ENCODE peak calls at places on chromosomes 13 and 19, in four cellular contexts. C is HS-5; B is cardiac fibroblast; V is stimulated activated CD4-positive, alpha-beta T cell treated with anti-CD3 and anti-CD28 coated beads, Interleukin-12 subunit alpha, Interleukin-12 subunit beta, amount 100 ng/mL, for 48 hours. D is an unnamed sample.
A peak's percentile ranks its signal among the peaks of the same experiment; 100 is the strongest.

GRCh38 chr19:38266070-38266469 is 1.7 kb downstream of the SPINT2 start:
- DNase-seq in B (no peak), C (no peak), V (no peak), D (no peak)

GRCh38 chr13:103386341-103386740 is 320.1 kb upstream of the SLC10A2 start:
- DNase-seq in V (no peak), B (peak; percentile 2), C (no peak), D (no peak)

GRCh38 chr19:29858621-29859020 is 46.8 kb downstream of the CCNE1 start:
- DNase-seq in V (no peak), C (no peak), B (no peak), D (no peak)

GRCh38 chr13:106700007-106700950 is 132.3 kb upstream of the ARGLU1 start:
- DNase-seq in B (no peak), C (no peak), V (no peak), D (no peak)

GRCh38 chr19:38183227-38183914 is 40.7 kb downstream of the DPF1 start:
- DNase-seq in V (no peak), B (peak; percentile 35), C (no peak), D (no peak)

GRCh38 chr19:55005684-55006488 is 32.2 kb downstream of the GP6 start:
- DNase-seq in V (peak; percentile 23), B (no peak), C (peak; percentile 20), D (peak; percentile 43)

GRCh38 chr19:48752511-48753365 is at the start of gene FUT1:
- DNase-seq in V (no peak), B (peak; percentile 43), C (no peak), D (no peak)

GRCh38 chr13:48000559-48001126 is 430 bp downstream of the SUCLA2 start:
- DNase-seq in C (no peak), V (no peak), B (peak; percentile 7), D (no peak)

GRCh38 chr19:17333611-17334413 is 843 bp downstream of the ANO8 start:
- DNase-seq in B (peak; percentile 70), V (peak; percentile 67), C (no peak), D (peak; percentile 75)